ENCODE peak calls at places on chromosomes 11 and 22, in four cellular contexts. E is mucosa of descending colon; Q is lung; D is CD8-positive, alpha-beta T cell. O is an unnamed sample.

GRCh38 chr11:125082611-125083311 is 19.7 kb downstream of the SLC37A2 start:
- DNase-seq in D (no peak), Q (no peak), E (no peak), O (no peak)

GRCh38 chr11:31959711-31960110 is 131.2 kb upstream of the RCN1 start:
- DNase-seq in D (no peak), Q (no peak), E (no peak), O (no peak)

GRCh38 chr11:70577948-70578347 is 179.6 kb downstream of the CTTN start:
- DNase-seq in Q (no peak), E (no peak), D (no peak), O (no peak)

GRCh38 chr11:64001552-64002427 is 15.6 kb downstream of the OTUB1 start:
- DNase-seq in D (no peak), E (no peak), Q (no peak), O (no peak)

GRCh38 chr11:103515283-103515682 is 406.1 kb downstream of the DYNC2H1 start:
- DNase-seq in Q (no peak), E (no peak), D (no peak), O (no peak)

GRCh38 chr11:106276859-106277436 is 199.5 kb downstream of the AASDHPPT start:
- DNase-seq in D (no peak), E (no peak), Q (no peak), O (no peak)

GRCh38 chr11:46210133-46210636 is 67.3 kb upstream of the CREB3L1 start:
- DNase-seq in D (no peak), E (no peak), Q (no peak), O (no peak)

GRCh38 chr11:4531666-4532065 is 13.3 kb upstream of the OR52M1 start:
- DNase-seq in D (no peak), Q (no peak), E (no peak), O (no peak)

GRCh38 chr11:17724020-17724908 is 4.9 kb downstream of the MYOD1 start:
- DNase-seq in D (no peak), E (no peak), Q (no peak), O (no peak)

GRCh38 chr11:86931965-86932332 is 23.2 kb downstream of the FZD4 start:
- DNase-seq in E (no peak), Q (no peak), D (no peak), O (no peak)

GRCh38 chr22:49299821-49300231 is 527.8 kb downstream of the BRD1 start:
- DNase-seq in D (no peak), E (no peak), Q (no peak), O (no peak)

GRCh38 chr11:111912535-111912934 is at the start of gene HSPB2:
- DNase-seq in E (peak; percentile 47), D (no peak), Q (no peak), O (no peak)

GRCh38 chr22:30206964-30207363 is 39.6 kb downstream of the LIF start:
- DNase-seq in D (no peak), Q (peak; percentile 55), E (no peak), O (no peak)

GRCh38 chr11:34263462-34264186 is 94.2 kb downstream of the ABTB2 start:
- DNase-seq in Q (peak; percentile 75), E (peak; percentile 76), D (no peak), O (peak; percentile 82)

GRCh38 chr22:35525687-35526332 is 14.8 kb upstream of the RASD2 start:
- DNase-seq in E (no peak), Q (no peak), D (no peak), O (no peak)

GRCh38 chr11:69666752-69667536 is 8.2 kb downstream of the LTO1 start:
- DNase-seq in E (no peak), Q (no peak), D (no peak), O (no peak)

GRCh38 chr11:64181506-64182411 is 4.2 kb upstream of the STIP1 start:
- DNase-seq in D (no peak), E (peak; percentile 92), Q (peak; percentile 91), O (peak; percentile 94)

GRCh38 chr11:102046841-102047240 is 396 bp upstream of the CFAP300 start:
- DNase-seq in E (no peak), D (no peak), Q (no peak), O (no peak)

GRCh38 chr11:66190776-66191175 is 77.7 kb upstream of the RAB1B start:
- DNase-seq in Q (no peak), E (no peak), D (no peak), O (no peak)

GRCh38 chr11:80783561-80783960 is 1342.7 kb upstream of the TENM4 start:
- DNase-seq in Q (no peak), D (no peak), E (no peak), O (no peak)

GRCh38 chr11:77211040-77211451 is 83.0 kb downstream of the MYO7A start:
- DNase-seq in D (no peak), E (no peak), Q (no peak), O (peak; percentile 16)

GRCh38 chr11:45079943-45080719 is 66.3 kb upstream of the PRDM11 start:
- DNase-seq in E (peak; percentile 71), Q (no peak), D (peak; percentile 48), O (peak; percentile 33)

GRCh38 chr11:118135796-118136165 is 16.8 kb downstream of the SCN4B start:
- DNase-seq in Q (no peak), D (no peak), E (no peak), O (no peak)

GRCh38 chr11:17991799-17992433 is 20.9 kb downstream of the SERGEF start:
- DNase-seq in Q (no peak), E (no peak), D (peak; percentile 39), O (peak; percentile 40)

GRCh38 chr22:40485813-40486610 is 115.6 kb downstream of the SGSM3 start:
- DNase-seq in E (no peak), Q (no peak), D (no peak), O (no peak)

GRCh38 chr11:107853070-107853469 is 5.5 kb downstream of the SLC35F2 start:
- DNase-seq in E (no peak), D (no peak), Q (no peak), O (no peak)

GRCh38 chr11:102006835-102007566 is 40.2 kb upstream of the CFAP300 start:
- DNase-seq in D (no peak), E (no peak), Q (no peak), O (no peak)

GRCh38 chr11:77557553-77557952 is 32.2 kb upstream of the AQP11 start:
- DNase-seq in E (no peak), D (no peak), Q (no peak), O (peak; percentile 35)

GRCh38 chr22:46360891-46361290 is 25.4 kb downstream of the TRMU start:
- DNase-seq in Q (no peak), D (no peak), E (no peak), O (no peak)

GRCh38 chr11:61494341-61495038 is 14.1 kb upstream of the LRRC10B start:
- DNase-seq in D (no peak), E (no peak), Q (no peak), O (no peak)

DNA sequence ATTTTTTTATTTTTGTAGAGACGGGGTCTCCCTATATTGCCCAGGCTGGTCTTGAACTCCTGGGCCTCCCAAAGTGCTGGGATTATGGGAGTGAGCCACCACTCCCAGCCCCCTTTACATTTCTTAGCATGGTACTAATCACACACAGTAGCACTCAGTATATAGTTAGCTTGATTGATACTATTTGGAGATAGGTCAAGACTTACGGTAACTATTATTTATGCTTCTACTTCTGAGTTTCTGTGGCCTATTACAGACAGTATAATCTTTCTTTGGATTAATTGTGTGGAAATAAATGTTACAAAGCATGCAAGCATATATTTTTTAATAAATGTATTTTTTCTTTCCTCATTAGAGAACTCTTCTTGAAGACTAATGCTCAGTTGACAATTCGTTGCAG is 192.2 kb downstream of the UVRAG start:
- DNase-seq in D (no peak), Q (no peak), E (no peak), O (no peak)
- H3K4me1 ChIP-seq in D (no peaks in the 10 kb centered on the region), Q (no peaks in the 10 kb centered on the region), E (no peaks in the 10 kb centered on the region), O (no peaks in the 10 kb centered on the region)

GRCh38 chr11:129275825-129276224 is 83.7 kb upstream of the ARHGAP32 start:
- DNase-seq in Q (no peak), E (no peak), D (no peak), O (no peak)
- H3K4me1 ChIP-seq in Q (peaks cover 8% of the 10 kb centered on the region), E (peaks cover 16% of the 10 kb centered on the region), D (peaks cover 14% of the 10 kb centered on the region), O (peaks cover 6% of the 10 kb centered on the region)

GRCh38 chr11:59011672-59012071 is 72.4 kb downstream of the GLYATL1 start:
- DNase-seq in Q (no peak), E (no peak), D (no peak), O (no peak)

GRCh38 chr11:59009661-59010060 is 70.4 kb downstream of the GLYATL1 start:
- DNase-seq in D (no peak), E (no peak), Q (no peak), O (no peak)

GRCh38 chr11:59012106-59012941 is 73.0 kb downstream of the GLYATL1 start:
- DNase-seq in E (no peak), D (no peak), Q (no peak), O (no peak)

GRCh38 chr11:59010693-59011092 is 71.4 kb downstream of the GLYATL1 start:
- DNase-seq in Q (no peak), D (no peak), E (no peak), O (no peak)

DNA sequence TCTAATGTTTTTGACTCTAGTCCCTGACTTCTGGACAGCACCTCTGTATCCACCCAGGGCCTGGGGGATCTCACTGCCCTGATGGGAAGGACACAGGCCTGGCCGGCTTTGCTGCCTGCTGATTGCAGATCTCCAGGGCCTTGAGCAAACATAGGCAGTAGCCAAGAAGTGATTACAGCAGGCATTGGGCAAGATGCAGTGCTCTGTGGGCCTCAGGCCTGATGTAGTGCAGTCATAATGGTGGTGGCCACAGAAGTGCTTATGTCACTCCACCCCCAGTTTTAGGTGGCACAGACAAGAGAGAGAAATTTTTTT is 73.2 kb upstream of the GLYATL1B start:
- DNase-seq in D (no peak), E (no peak), Q (peak; percentile 34), O (no peak)
- H3K4me1 ChIP-seq in D (no peaks in the 10 kb centered on the region), E (no peaks in the 10 kb centered on the region), Q (no peaks in the 10 kb centered on the region), O (no peaks in the 10 kb centered on the region)

DNA sequence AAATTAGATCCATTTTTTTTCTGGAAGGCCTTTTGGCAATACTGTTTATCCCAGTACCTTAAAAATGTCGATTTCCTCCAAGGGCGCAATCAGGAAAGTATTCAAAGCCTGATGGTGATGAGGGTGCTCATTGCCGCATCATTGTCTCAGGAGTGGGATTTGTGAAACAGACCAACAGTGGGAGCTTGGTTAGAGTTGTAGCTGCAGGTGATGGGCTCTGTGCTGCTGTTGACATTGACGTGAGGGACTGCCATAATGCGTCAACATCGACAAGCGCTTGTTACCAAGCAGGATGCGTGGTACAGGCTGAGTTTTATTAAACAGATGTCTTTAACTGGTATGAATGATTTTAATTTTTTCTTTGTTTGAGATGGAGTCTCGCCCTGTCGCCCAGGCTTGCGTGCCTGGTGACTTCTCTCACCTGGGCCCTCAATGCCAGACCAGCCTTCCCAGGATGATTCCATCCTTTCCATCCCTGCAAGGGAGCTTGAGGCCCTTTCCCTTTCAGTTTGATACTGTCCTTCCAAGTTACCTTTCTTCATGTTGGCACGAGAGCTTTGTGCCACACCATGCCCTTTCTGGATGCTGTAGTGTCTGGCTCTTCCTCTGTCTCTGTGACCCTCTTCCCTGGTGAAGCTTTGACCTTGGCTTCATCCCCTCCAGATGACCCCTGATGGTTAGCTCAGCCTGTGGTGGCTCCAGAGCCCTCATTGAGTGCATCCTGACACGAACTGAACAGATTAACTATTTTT is 10.6 kb downstream of the MED15 start:
- DNase-seq in E (peak; percentile 2), D (no peak), Q (no peak), O (no peak)
- H3K4me1 ChIP-seq in E (peaks cover 4% of the 10 kb centered on the region), D (peaks cover 59% of the 10 kb centered on the region), Q (peaks cover 22% of the 10 kb centered on the region), O (no peaks in the 10 kb centered on the region)

GRCh38 chr11:54927704-54928103 is 221.1 kb downstream of the OR4A5 start:
- DNase-seq in E (no peak), Q (no peak), D (no peak), O (no peak)
- H3K4me1 ChIP-seq in E (no peaks in the 10 kb centered on the region), Q (no peaks in the 10 kb centered on the region), D (no peaks in the 10 kb centered on the region), O (no peaks in the 10 kb centered on the region)

O was measured in colonic mucosa.